ENCODE peak calls at places on chromosomes 6 and 20, in seven cellular contexts. One of them, this sample, is unnamed.

GRCh38 chr6:138103876-138104275 is 3.3 kb downstream of the PERP start:
- DNase-seq in GM12878: no peak
- DNase-seq in heart left ventricle: no peak
- DNase-seq in tibial nerve: no peak
- DNase-seq in substantia nigra: no peak
- DNase-seq in hepatocyte: no peak
- DNase-seq in heart right ventricle: no peak
- DNase-seq in this sample: no peak

GRCh38 chr6:169632841-169633240 is 69.0 kb downstream of the WDR27 start:
- DNase-seq in GM12878: no peak
- DNase-seq in heart left ventricle: no peak
- DNase-seq in tibial nerve: no peak
- DNase-seq in substantia nigra: no peak
- DNase-seq in hepatocyte: no peak
- DNase-seq in heart right ventricle: no peak
- DNase-seq in this sample: no peak

GRCh38 chr20:1567392-1568165 is 10.1 kb upstream of the SIRPD start:
- DNase-seq in GM12878: no peak
- DNase-seq in heart left ventricle: no peak
- DNase-seq in tibial nerve: no peak
- DNase-seq in substantia nigra: no peak
- DNase-seq in hepatocyte: peak; percentile 1
- DNase-seq in heart right ventricle: no peak
- DNase-seq in this sample: no peak

GRCh38 chr6:21539621-21540100 is 53.9 kb upstream of the SOX4 start:
- DNase-seq in GM12878: no peak
- DNase-seq in heart left ventricle: no peak
- DNase-seq in tibial nerve: no peak
- DNase-seq in substantia nigra: no peak
- DNase-seq in hepatocyte: no peak
- DNase-seq in heart right ventricle: no peak
- DNase-seq in this sample: no peak

GRCh38 chr20:20363449-20364015 is 4.4 kb upstream of the INSM1 start:
- DNase-seq in GM12878: no peak
- DNase-seq in heart left ventricle: no peak
- DNase-seq in tibial nerve: no peak
- DNase-seq in substantia nigra: no peak
- DNase-seq in hepatocyte: no peak
- DNase-seq in heart right ventricle: no peak
- DNase-seq in this sample: no peak

GRCh38 chr6:11536795-11537194 is 754 bp upstream of the TMEM170B start:
- DNase-seq in GM12878: no peak
- DNase-seq in heart left ventricle: no peak
- DNase-seq in tibial nerve: no peak
- DNase-seq in substantia nigra: no peak
- DNase-seq in hepatocyte: peak; percentile 12
- DNase-seq in heart right ventricle: no peak
- DNase-seq in this sample: peak; percentile 23

GRCh38 chr6:105587349-105588115 is 184.7 kb upstream of the PREP start:
- DNase-seq in GM12878: no peak
- DNase-seq in heart left ventricle: peak; percentile 54
- DNase-seq in tibial nerve: no peak
- DNase-seq in substantia nigra: no peak
- DNase-seq in hepatocyte: no peak
- DNase-seq in heart right ventricle: no peak
- DNase-seq in this sample: no peak

GRCh38 chr6:48474764-48475674 is 364.0 kb upstream of the PTCHD4 start:
- DNase-seq in GM12878: no peak
- DNase-seq in heart left ventricle: no peak
- DNase-seq in tibial nerve: no peak
- DNase-seq in substantia nigra: no peak
- DNase-seq in hepatocyte: no peak
- DNase-seq in heart right ventricle: no peak
- DNase-seq in this sample: no peak

GRCh38 chr6:151097207-151097606 is 142.6 kb upstream of the AKAP12 start:
- DNase-seq in GM12878: no peak
- DNase-seq in heart left ventricle: no peak
- DNase-seq in tibial nerve: no peak
- DNase-seq in substantia nigra: no peak
- DNase-seq in hepatocyte: no peak
- DNase-seq in heart right ventricle: no peak
- DNase-seq in this sample: no peak

GRCh38 chr6:116290799-116291198 is 11.1 kb upstream of the TSPYL1 start:
- DNase-seq in GM12878: no peak
- DNase-seq in heart left ventricle: no peak
- DNase-seq in tibial nerve: no peak
- DNase-seq in substantia nigra: no peak
- DNase-seq in hepatocyte: no peak
- DNase-seq in heart right ventricle: no peak
- DNase-seq in this sample: no peak

GRCh38 chr6:167663784-167664432 is 162.8 kb upstream of the AFDN start:
- DNase-seq in GM12878: no peak
- DNase-seq in heart left ventricle: no peak
- DNase-seq in tibial nerve: no peak
- DNase-seq in substantia nigra: no peak
- DNase-seq in hepatocyte: no peak
- DNase-seq in heart right ventricle: no peak
- DNase-seq in this sample: peak; percentile 63

GRCh38 chr6:107768044-107768443 is 56.1 kb downstream of the SCML4 start:
- DNase-seq in GM12878: no peak
- DNase-seq in heart left ventricle: no peak
- DNase-seq in tibial nerve: no peak
- DNase-seq in substantia nigra: no peak
- DNase-seq in hepatocyte: no peak
- DNase-seq in heart right ventricle: no peak
- DNase-seq in this sample: no peak

GRCh38 chr6:29631860-29632731 is 887 bp downstream of the GABBR1 start:
- DNase-seq in GM12878: no peak
- DNase-seq in heart left ventricle: peak; percentile 85
- DNase-seq in tibial nerve: peak; percentile 27
- DNase-seq in substantia nigra: no peak
- DNase-seq in hepatocyte: peak; percentile 78
- DNase-seq in heart right ventricle: peak; percentile 62
- DNase-seq in this sample: peak; percentile 67

GRCh38 chr6:90574610-90575009 is 12.3 kb downstream of the MAP3K7 start:
- DNase-seq in GM12878: no peak
- DNase-seq in heart left ventricle: no peak
- DNase-seq in tibial nerve: no peak
- DNase-seq in substantia nigra: no peak
- DNase-seq in hepatocyte: peak; percentile 4
- DNase-seq in heart right ventricle: no peak
- DNase-seq in this sample: no peak

GRCh38 chr6:48476257-48476656 is 365.3 kb upstream of the PTCHD4 start:
- DNase-seq in GM12878: no peak
- DNase-seq in heart left ventricle: no peak
- DNase-seq in tibial nerve: no peak
- DNase-seq in substantia nigra: no peak
- DNase-seq in hepatocyte: peak; percentile 28
- DNase-seq in heart right ventricle: no peak
- DNase-seq in this sample: no peak

GRCh38 chr20:34172926-34173325 is 60.9 kb upstream of the EIF2S2 start:
- DNase-seq in GM12878: no peak
- DNase-seq in heart left ventricle: no peak
- DNase-seq in tibial nerve: no peak
- DNase-seq in substantia nigra: no peak
- DNase-seq in hepatocyte: no peak
- DNase-seq in heart right ventricle: no peak
- DNase-seq in this sample: no peak

GRCh38 chr20:21100590-21101452 is 5.3 kb downstream of the LINC00237 start:
- DNase-seq in GM12878: no peak
- DNase-seq in heart left ventricle: no peak
- DNase-seq in tibial nerve: no peak
- DNase-seq in substantia nigra: no peak
- DNase-seq in hepatocyte: no peak
- DNase-seq in heart right ventricle: no peak
- DNase-seq in this sample: peak; percentile 23

GRCh38 chr6:170277893-170278742 is 12.8 kb downstream of the DLL1 start:
- DNase-seq in GM12878: no peak
- DNase-seq in heart left ventricle: no peak
- DNase-seq in tibial nerve: no peak
- DNase-seq in substantia nigra: no peak
- DNase-seq in hepatocyte: no peak
- DNase-seq in heart right ventricle: no peak
- DNase-seq in this sample: no peak

GRCh38 chr6:11213305-11214106 is 19.0 kb downstream of the NEDD9 start:
- DNase-seq in GM12878: no peak
- DNase-seq in heart left ventricle: no peak
- DNase-seq in tibial nerve: no peak
- DNase-seq in substantia nigra: no peak
- DNase-seq in hepatocyte: no peak
- DNase-seq in heart right ventricle: no peak
- DNase-seq in this sample: no peak

GRCh38 chr6:159065091-159065490 is 20.3 kb upstream of the TAGAP start:
- DNase-seq in GM12878: no peak
- DNase-seq in heart left ventricle: no peak
- DNase-seq in tibial nerve: no peak
- DNase-seq in substantia nigra: no peak
- DNase-seq in hepatocyte: no peak
- DNase-seq in heart right ventricle: no peak
- DNase-seq in this sample: no peak

GRCh38 chr6:43714311-43715055 is 26.9 kb upstream of the MRPS18A start:
- DNase-seq in GM12878: no peak
- DNase-seq in heart left ventricle: no peak
- DNase-seq in tibial nerve: peak; percentile 77
- DNase-seq in substantia nigra: no peak
- DNase-seq in hepatocyte: peak; percentile 65
- DNase-seq in heart right ventricle: no peak
- DNase-seq in this sample: no peak

GRCh38 chr6:12024715-12025434 is 12.8 kb downstream of the HIVEP1 start:
- DNase-seq in GM12878: no peak
- DNase-seq in heart left ventricle: no peak
- DNase-seq in tibial nerve: no peak
- DNase-seq in substantia nigra: no peak
- DNase-seq in hepatocyte: no peak
- DNase-seq in heart right ventricle: no peak
- DNase-seq in this sample: no peak

DNA sequence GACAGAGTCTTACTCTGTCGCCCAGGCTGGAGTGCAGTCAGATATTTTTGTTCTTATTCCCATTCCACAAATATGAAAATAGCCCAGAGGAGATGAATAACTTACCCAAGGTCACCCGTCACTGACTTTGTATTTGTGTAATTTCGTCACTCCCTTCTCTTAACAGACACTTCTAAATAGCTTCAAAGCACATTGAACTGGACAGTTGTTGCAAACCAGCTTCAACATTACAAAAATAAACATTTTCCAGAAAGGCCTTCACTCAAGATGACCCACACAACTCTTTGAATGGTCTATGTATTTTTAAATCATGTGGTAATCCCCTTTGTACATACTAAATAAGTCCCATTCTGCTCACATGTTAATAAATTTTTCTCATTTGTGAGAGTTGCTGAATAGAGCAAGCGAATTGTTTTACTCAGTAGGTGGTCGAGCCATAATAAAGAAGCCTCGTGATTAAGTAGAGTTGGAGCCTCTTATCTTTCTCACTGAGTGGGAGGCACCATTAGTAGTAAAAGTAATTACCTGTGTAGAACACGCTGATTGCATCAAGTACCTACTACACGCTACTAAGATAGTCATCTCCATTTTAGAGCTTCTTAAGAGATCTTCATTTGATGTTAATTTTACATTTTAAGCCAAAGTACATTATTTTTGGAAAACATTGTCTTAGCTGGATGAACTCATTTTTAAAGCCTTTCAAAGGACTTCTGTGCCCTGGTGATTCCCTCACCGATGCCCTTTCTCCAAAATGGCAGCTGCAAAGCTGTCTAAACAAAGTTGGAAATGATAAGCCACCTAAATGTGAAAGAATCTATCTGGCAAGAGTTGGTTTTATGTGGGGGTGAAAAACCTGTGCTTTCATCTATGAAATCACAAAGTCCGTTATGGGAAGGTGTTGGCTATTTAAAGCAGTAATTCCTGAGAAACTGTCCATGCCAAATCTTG is 110.0 kb downstream of the TSHZ2 start:
- DNase-seq in GM12878: no peak
- DNase-seq in heart left ventricle: no peak
- DNase-seq in tibial nerve: no peak
- DNase-seq in substantia nigra: no peak
- DNase-seq in hepatocyte: no peak
- DNase-seq in heart right ventricle: no peak
- DNase-seq in this sample: no peak
- H3K27ac ChIP-seq in GM12878: no peak overlapping the region
- H3K27ac ChIP-seq in heart left ventricle: no peak overlapping the region
- H3K27ac ChIP-seq in tibial nerve: no peak overlapping the region
- H3K27ac ChIP-seq in substantia nigra: no peak overlapping the region
- H3K27ac ChIP-seq in hepatocyte: peak overlapping the region; percentile 80
- H3K27ac ChIP-seq in heart right ventricle: no peak overlapping the region
- H3K27ac ChIP-seq in this sample: no peak overlapping the region

GRCh38 chr20:51528263-51529026 is 14.1 kb downstream of the NFATC2 start:
- DNase-seq in GM12878: no peak
- DNase-seq in heart left ventricle: no peak
- DNase-seq in tibial nerve: no peak
- DNase-seq in substantia nigra: no peak
- DNase-seq in hepatocyte: no peak
- DNase-seq in heart right ventricle: no peak
- DNase-seq in this sample: no peak
- H3K27ac ChIP-seq in GM12878: peak overlapping the region; percentile 75
- H3K27ac ChIP-seq in heart left ventricle: no peak overlapping the region
- H3K27ac ChIP-seq in tibial nerve: peak overlapping the region; percentile 28
- H3K27ac ChIP-seq in substantia nigra: no peak overlapping the region
- H3K27ac ChIP-seq in hepatocyte: peak overlapping the region; percentile 38
- H3K27ac ChIP-seq in heart right ventricle: no peak overlapping the region
- H3K27ac ChIP-seq in this sample: no peak overlapping the region

GRCh38 chr20:45354423-45355208 is 6.4 kb upstream of the SDC4 start:
- DNase-seq in GM12878: no peak
- DNase-seq in heart left ventricle: no peak
- DNase-seq in tibial nerve: no peak
- DNase-seq in substantia nigra: no peak
- DNase-seq in hepatocyte: no peak
- DNase-seq in heart right ventricle: no peak
- DNase-seq in this sample: no peak
- H3K27ac ChIP-seq in GM12878: no peak overlapping the region
- H3K27ac ChIP-seq in heart left ventricle: peak overlapping the region; percentile 49
- H3K27ac ChIP-seq in tibial nerve: no peak overlapping the region
- H3K27ac ChIP-seq in substantia nigra: no peak overlapping the region
- H3K27ac ChIP-seq in hepatocyte: peak overlapping the region; percentile 19
- H3K27ac ChIP-seq in heart right ventricle: peak overlapping the region; percentile 52
- H3K27ac ChIP-seq in this sample: peak overlapping the region; percentile 16

GRCh38 chr20:17530153-17530552 is 1.0 kb downstream of the BFSP1 start:
- DNase-seq in GM12878: no peak
- DNase-seq in heart left ventricle: no peak
- DNase-seq in tibial nerve: no peak
- DNase-seq in substantia nigra: no peak
- DNase-seq in hepatocyte: no peak
- DNase-seq in heart right ventricle: no peak
- DNase-seq in this sample: no peak

GRCh38 chr20:17529586-17529985 is 1.6 kb downstream of the BFSP1 start:
- DNase-seq in GM12878: no peak
- DNase-seq in heart left ventricle: no peak
- DNase-seq in tibial nerve: no peak
- DNase-seq in substantia nigra: no peak
- DNase-seq in hepatocyte: no peak
- DNase-seq in heart right ventricle: no peak
- DNase-seq in this sample: no peak

GRCh38 chr20:17533396-17533795 is 2.2 kb upstream of the BFSP1 start:
- DNase-seq in GM12878: no peak
- DNase-seq in heart left ventricle: no peak
- DNase-seq in tibial nerve: peak; percentile 29
- DNase-seq in substantia nigra: no peak
- DNase-seq in hepatocyte: peak; percentile 54
- DNase-seq in heart right ventricle: no peak
- DNase-seq in this sample: peak; percentile 46

GRCh38 chr20:17530716-17531536 is at the start of gene BFSP1:
- DNase-seq in GM12878: no peak
- DNase-seq in heart left ventricle: peak; percentile 75
- DNase-seq in tibial nerve: no peak
- DNase-seq in substantia nigra: no peak
- DNase-seq in hepatocyte: peak; percentile 72
- DNase-seq in heart right ventricle: peak; percentile 32
- DNase-seq in this sample: peak; percentile 72

GRCh38 chr20:17531537-17532025 is 402 bp upstream of the BFSP1 start:
- DNase-seq in GM12878: no peak
- DNase-seq in heart left ventricle: no peak
- DNase-seq in tibial nerve: no peak
- DNase-seq in substantia nigra: no peak
- DNase-seq in hepatocyte: no peak
- DNase-seq in heart right ventricle: no peak
- DNase-seq in this sample: no peak
- H3K27ac ChIP-seq in GM12878: no peak overlapping the region
- H3K27ac ChIP-seq in heart left ventricle: peak overlapping the region; percentile 69
- H3K27ac ChIP-seq in tibial nerve: peak overlapping the region; percentile 66
- H3K27ac ChIP-seq in substantia nigra: no peak overlapping the region
- H3K27ac ChIP-seq in hepatocyte: peak overlapping the region; percentile 48
- H3K27ac ChIP-seq in heart right ventricle: peak overlapping the region; percentile 47
- H3K27ac ChIP-seq in this sample: peak overlapping the region; percentile 18

This sample was measured in colonic mucosa.